ENCODE peak calls at places on chromosomes 5 and 9, in six cellular contexts. E, O, J, N, Y and A are unnamed samples. For H3K9me3, the result is how much of the 10 kb centered on the place peaks cover.

GRCh38 chr5:165573445-165573844 is 2068.0 kb downstream of the MAT2B start:
- DNase-seq in E (no peak), O (no peak), J (peak), N (no peak), Y (no peak), A (no peak)

GRCh38 chr5:150540615-150541396 is 32.9 kb downstream of the NDST1 start:
- DNase-seq in E (peak), O (no peak), J (peak), N (peak), Y (no peak), A (peak)

GRCh38 chr9:93126151-93126781 is 7.8 kb downstream of the NINJ1 start:
- DNase-seq in E (no peak), O (peak), J (no peak), N (peak), Y (no peak), A (peak)

GRCh38 chr9:124415852-124416484 is 726 bp upstream of the PSMB7 start:
- DNase-seq in E (no peak), O (peak), J (no peak), N (no peak), Y (no peak), A (no peak)

GRCh38 chr9:116000748-116001329 is 152.8 kb upstream of the PAPPA start:
- DNase-seq in E (no peak), O (peak), J (peak), N (no peak), Y (no peak), A (no peak)

GRCh38 chr9:92971121-92971520 is 23.8 kb downstream of the FGD3 start:
- DNase-seq in E (no peak), O (no peak), J (no peak), N (peak), Y (no peak), A (no peak)

GRCh38 chr5:112616812-112617547 is 120.7 kb upstream of the APC start:
- DNase-seq in E (no peak), O (no peak), J (no peak), N (no peak), Y (no peak), A (no peak)

GRCh38 chr9:25850803-25851202 is 172.6 kb upstream of the TUSC1 start:
- DNase-seq in E (no peak), O (no peak), J (no peak), N (no peak), Y (no peak), A (no peak)

GRCh38 chr9:120946259-120946658 is 19.7 kb upstream of the TRAF1 start:
- DNase-seq in E (peak), O (no peak), J (peak), N (no peak), Y (no peak), A (no peak)

GRCh38 chr9:37414503-37414943 is 8.0 kb upstream of the GRHPR start:
- DNase-seq in E (no peak), O (peak), J (no peak), N (no peak), Y (no peak), A (no peak)

GRCh38 chr9:98057095-98057799 is 715 bp downstream of the NANS start:
- DNase-seq in E (peak), O (no peak), J (no peak), N (no peak), Y (no peak), A (no peak)

GRCh38 chr5:179163236-179164155 is 103.3 kb downstream of the ZNF354C start:
- DNase-seq in E (no peak), O (no peak), J (no peak), N (peak), Y (no peak), A (no peak)

GRCh38 chr5:179161901-179162300 is 101.7 kb downstream of the ZNF354C start:
- DNase-seq in E (no peak), O (no peak), J (no peak), N (peak), Y (no peak), A (peak)

GRCh38 chr5:179158556-179158955 is 98.4 kb downstream of the ZNF354C start:
- DNase-seq in E (no peak), O (no peak), J (no peak), N (peak), Y (no peak), A (peak)

GRCh38 chr5:179162351-179163235 is 102.4 kb downstream of the ZNF354C start:
- DNase-seq in E (no peak), O (no peak), J (no peak), N (peak), Y (no peak), A (peak)

DNA sequence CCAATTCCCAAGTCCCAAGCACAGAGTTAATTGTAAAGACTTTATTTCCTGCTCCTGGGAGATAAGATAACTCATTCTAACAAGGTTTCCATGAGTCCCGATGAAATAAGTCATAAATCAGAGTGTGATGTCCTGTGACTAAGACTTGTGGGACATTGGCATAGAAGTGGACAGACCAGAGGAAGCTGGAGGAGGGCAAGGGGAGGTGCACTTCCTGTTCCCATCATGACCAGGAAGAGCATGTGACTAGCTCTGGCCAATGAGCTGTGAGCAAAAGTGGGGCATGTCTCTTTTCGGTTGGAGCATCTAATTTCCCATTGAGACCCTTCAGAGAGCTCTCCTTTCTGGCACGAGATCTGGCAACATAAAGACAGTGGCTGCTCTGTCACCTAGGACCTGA is 100.4 kb downstream of the ZNF354C start:
- DNase-seq in E (no peak), O (no peak), J (peak), N (peak), Y (no peak), A (no peak)
- H3K9me3 ChIP-seq in E (under half), O (under half), J (under half), N (under half), Y (under half), A (under half)

DNA sequence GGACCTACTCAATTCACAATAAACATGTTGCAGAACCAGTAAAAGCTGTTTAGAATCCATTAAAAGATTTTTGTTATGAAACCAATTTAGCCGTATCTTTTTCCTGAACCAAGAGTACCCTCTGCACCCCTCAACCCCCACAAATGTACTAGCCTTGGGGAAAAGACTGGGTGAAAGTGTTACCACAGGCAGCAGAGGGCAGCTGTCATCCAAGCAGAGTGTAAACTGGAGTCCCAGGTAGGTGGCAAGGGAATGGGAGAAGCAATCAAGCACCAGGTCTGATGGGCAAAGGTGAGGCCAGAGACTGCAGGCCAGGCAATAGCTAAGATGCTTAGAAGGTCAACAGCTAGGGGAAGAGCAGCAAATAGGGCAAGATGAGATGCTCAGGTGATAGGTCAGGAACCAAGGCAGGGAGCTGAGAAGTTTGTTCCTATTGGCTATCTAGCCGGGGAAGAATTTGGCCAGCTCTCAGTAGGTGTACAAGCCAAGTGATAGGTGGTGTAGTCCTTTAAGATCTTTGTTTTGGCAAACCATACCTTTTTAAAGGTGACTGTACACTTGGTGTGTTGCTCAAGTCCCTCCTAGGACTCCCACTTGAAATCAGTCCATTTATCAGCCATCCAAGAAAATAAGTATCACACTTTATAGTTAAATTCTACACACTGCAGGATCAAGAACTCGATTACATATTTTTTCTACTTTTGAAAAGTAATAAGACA is 77.8 kb upstream of the CCDC112 start:
- DNase-seq in E (no peak), O (no peak), J (no peak), N (no peak), Y (no peak), A (no peak)
- TF ChIP-seq CTCF in E (no peak), O (peak), J (peak), N (no peak), Y (no peak), A (no peak)

GRCh38 chr9:112624711-112625707 is 92.9 kb downstream of the INIP start:
- DNase-seq in E (no peak), O (no peak), J (peak), N (no peak), Y (no peak), A (no peak)
- H3K9me3 ChIP-seq in E (under half), O (under half), J (under half), N (under half), Y (under half), A (under half)

GRCh38 chr5:33964132-33964531 is 20.4 kb downstream of the SLC45A2 start:
- DNase-seq in E (no peak), O (no peak), J (no peak), N (no peak), Y (no peak), A (no peak)

GRCh38 chr5:33969572-33970452 is 14.7 kb downstream of the SLC45A2 start:
- DNase-seq in E (peak), O (peak), J (peak), N (no peak), Y (peak), A (no peak)

GRCh38 chr5:33973271-33973670 is 11.2 kb downstream of the SLC45A2 start:
- DNase-seq in E (no peak), O (no peak), J (no peak), N (no peak), Y (no peak), A (no peak)

GRCh38 chr5:33968133-33969005 is 16.1 kb downstream of the SLC45A2 start:
- DNase-seq in E (no peak), O (no peak), J (peak), N (no peak), Y (no peak), A (no peak)
- TF ChIP-seq CTCF in E (no peak), O (peak), J (no peak), N (no peak), Y (no peak), A (no peak)

GRCh38 chr5:174272671-174273070 is 227.2 kb downstream of the NSG2 start:
- DNase-seq in E (no peak), O (no peak), J (no peak), N (no peak), Y (no peak), A (no peak)

GRCh38 chr5:174281089-174281488 is 235.6 kb downstream of the NSG2 start:
- DNase-seq in E (no peak), O (no peak), J (no peak), N (no peak), Y (no peak), A (no peak)

GRCh38 chr5:174273325-174273724 is 227.8 kb downstream of the NSG2 start:
- DNase-seq in E (no peak), O (no peak), J (no peak), N (no peak), Y (peak), A (no peak)

GRCh38 chr5:174271316-174271715 is 225.8 kb downstream of the NSG2 start:
- DNase-seq in E (no peak), O (no peak), J (no peak), N (no peak), Y (no peak), A (no peak)

GRCh38 chr5:174275959-174276358 is 230.5 kb downstream of the NSG2 start:
- DNase-seq in E (no peak), O (no peak), J (no peak), N (no peak), Y (no peak), A (no peak)
- H3K9me3 ChIP-seq in E (under half), O (under half), J (under half), N (under half), Y (under half), A (under half)

DNA sequence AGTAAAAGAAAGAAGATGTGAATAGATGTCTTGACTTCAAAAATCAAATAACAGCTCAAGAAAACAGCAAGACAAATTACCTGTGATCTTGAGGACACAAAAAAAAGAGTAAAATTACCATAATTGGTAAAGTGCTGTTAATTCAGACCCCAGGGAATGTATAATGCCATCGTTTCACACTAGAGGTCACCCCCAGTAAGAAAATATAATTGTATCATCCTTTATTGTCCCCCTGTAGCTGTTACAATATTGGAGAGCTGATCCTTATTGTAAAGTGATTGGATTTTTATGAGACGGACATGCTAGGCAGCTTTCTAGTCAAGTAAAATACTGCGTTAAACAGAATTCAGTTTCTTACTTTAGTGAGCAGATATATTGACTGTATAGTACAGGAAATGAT is 377.0 kb downstream of the TLE1 start:
- DNase-seq in E (peak), O (no peak), J (peak), N (no peak), Y (no peak), A (no peak)
- TF ChIP-seq CTCF in E (no peak), O (no peak), J (no peak), N (no peak), Y (no peak), A (no peak)

GRCh38 chr5:17796757-17797398 is 162.6 kb downstream of the TAF11L14 start:
- DNase-seq in E (no peak), O (no peak), J (peak), N (no peak), Y (no peak), A (no peak)
- H3K9me3 ChIP-seq in E (under half), O (under half), J (under half), N (under half), Y (under half), A (under half)

GRCh38 chr5:123351820-123352219 is 71.4 kb downstream of the CEP120 start:
- DNase-seq in E (no peak), O (no peak), J (no peak), N (no peak), Y (no peak), A (no peak)
- TF ChIP-seq CTCF in E (no peak), O (no peak), J (no peak), N (no peak), Y (no peak), A (no peak)

DNA sequence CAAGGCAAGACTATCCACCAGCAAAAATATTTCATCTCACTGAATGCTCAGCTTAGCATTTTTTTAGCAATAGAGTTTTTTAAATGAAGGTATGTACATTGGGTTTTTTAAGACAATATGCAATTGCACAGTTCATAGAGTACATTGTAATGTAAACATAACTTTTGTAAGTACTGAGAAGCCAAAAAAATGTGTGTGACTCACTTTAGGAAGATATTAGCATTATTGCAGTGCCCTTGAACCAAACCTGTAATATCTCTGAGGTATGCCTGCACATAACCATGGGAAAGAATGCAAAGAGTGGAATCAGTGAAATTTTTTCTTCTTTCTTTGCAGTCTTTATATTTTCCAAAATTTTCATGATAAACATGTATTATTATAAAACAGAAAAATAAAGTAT is 1533.3 kb upstream of the WWC1 start:
- DNase-seq in E (peak), O (no peak), J (no peak), N (no peak), Y (no peak), A (no peak)
- H3K9me3 ChIP-seq in E (under half), O (under half), J (under half), N (under half), Y (under half), A (under half)